ENCODE peak calls at places on chromosome 9, in five cellular contexts. Y is A549, R is gastrocnemius medialis, M is uterus, T is heart left ventricle. F is an unnamed sample. For H3K4me1 and H3K9me3, the result is how much of the 10 kb centered on the place peaks cover.

GRCh38 chr9:109098221-109098959 is 21.4 kb downstream of the TMEM245 start:
- DNase-seq in Y (no peak), R (peak), M (no peak), T (no peak), F (peak)

GRCh38 chr9:100865111-100865510 is 163.4 kb upstream of the PLPPR1 start:
- DNase-seq in Y (no peak), R (no peak), M (no peak), T (no peak), F (no peak)

GRCh38 chr9:73149371-73150067 is 2.1 kb upstream of the ANXA1 start:
- DNase-seq in Y (peak), R (no peak), M (no peak), T (no peak), F (peak)

GRCh38 chr9:107639426-107639825 is 149.9 kb upstream of the KLF4 start:
- DNase-seq in Y (no peak), R (no peak), M (no peak), T (no peak), F (peak)

GRCh38 chr9:130214921-130215320 is 42.7 kb downstream of the NCS1 start:
- DNase-seq in Y (no peak), R (no peak), M (no peak), T (no peak), F (no peak)

GRCh38 chr9:17799383-17799782 is 220.5 kb downstream of the SH3GL2 start:
- DNase-seq in Y (no peak), R (no peak), M (no peak), T (no peak), F (no peak)

GRCh38 chr9:25415723-25416122 is 262.5 kb downstream of the TUSC1 start:
- DNase-seq in Y (no peak), R (no peak), M (no peak), T (no peak), F (peak)

GRCh38 chr9:92654481-92655301 is 15.2 kb downstream of the IPPK start:
- DNase-seq in Y (no peak), R (peak), M (no peak), T (no peak), F (no peak)

GRCh38 chr9:83240671-83241070 is 177.7 kb upstream of the RASEF start:
- DNase-seq in Y (no peak), R (no peak), M (no peak), T (no peak), F (no peak)

GRCh38 chr9:131608469-131609115 is 63.3 kb downstream of the PRRT1B start:
- DNase-seq in Y (peak), R (peak), M (peak), T (peak), F (no peak)

GRCh38 chr9:75146229-75146628 is 57.9 kb downstream of the OSTF1 start:
- DNase-seq in Y (no peak), R (no peak), M (no peak), T (no peak), F (no peak)

GRCh38 chr9:84850830-84851372 is 181.4 kb downstream of the NTRK2 start:
- DNase-seq in Y (no peak), R (no peak), M (no peak), T (no peak), F (no peak)

GRCh38 chr9:29322240-29322639 is 1749.0 kb upstream of the C9orf72 start:
- DNase-seq in Y (no peak), R (no peak), M (no peak), T (no peak), F (no peak)

GRCh38 chr9:81868145-81868544 is 60.1 kb upstream of the SPATA31D4 start:
- DNase-seq in Y (no peak), R (no peak), M (no peak), T (no peak), F (no peak)

GRCh38 chr9:16069671-16070586 is 517.1 kb downstream of the CCDC171 start:
- DNase-seq in Y (no peak), R (no peak), M (no peak), T (no peak), F (no peak)

GRCh38 chr9:91037511-91038482 is 236.2 kb downstream of the SYK start:
- DNase-seq in Y (peak), R (no peak), M (peak), T (no peak), F (no peak)

GRCh38 chr9:5336683-5337082 is 3.0 kb downstream of the RLN1 start:
- DNase-seq in Y (no peak), R (no peak), M (no peak), T (no peak), F (no peak)

GRCh38 chr9:6567140-6567591 is 78.4 kb downstream of the GLDC start:
- DNase-seq in Y (peak), R (no peak), M (no peak), T (no peak), F (no peak)

GRCh38 chr9:130024597-130024994 is 18.4 kb downstream of the FNBP1 start:
- DNase-seq in Y (peak), R (no peak), M (no peak), T (no peak), F (no peak)

GRCh38 chr9:136974834-136975535 is 2.3 kb upstream of the PTGDS start:
- DNase-seq in Y (no peak), R (no peak), M (no peak), T (no peak), F (no peak)

GRCh38 chr9:120742951-120743416 is 28.7 kb upstream of the MEGF9 start:
- DNase-seq in Y (peak), R (no peak), M (no peak), T (no peak), F (peak)

GRCh38 chr9:26946753-26947727 is at the start of gene PLAA:
- DNase-seq in Y (peak), R (peak), M (peak), T (peak), F (peak)

GRCh38 chr9:7363777-7364477 is 435.7 kb downstream of the DMAC1 start:
- DNase-seq in Y (no peak), R (no peak), M (no peak), T (no peak), F (no peak)

GRCh38 chr9:136808075-136808780 is 480 bp downstream of the RABL6 start:
- DNase-seq in Y (no peak), R (no peak), M (no peak), T (no peak), F (no peak)

GRCh38 chr9:137696526-137696925 is 77.7 kb downstream of the EHMT1 start:
- DNase-seq in Y (no peak), R (no peak), M (no peak), T (no peak), F (no peak)

DNA sequence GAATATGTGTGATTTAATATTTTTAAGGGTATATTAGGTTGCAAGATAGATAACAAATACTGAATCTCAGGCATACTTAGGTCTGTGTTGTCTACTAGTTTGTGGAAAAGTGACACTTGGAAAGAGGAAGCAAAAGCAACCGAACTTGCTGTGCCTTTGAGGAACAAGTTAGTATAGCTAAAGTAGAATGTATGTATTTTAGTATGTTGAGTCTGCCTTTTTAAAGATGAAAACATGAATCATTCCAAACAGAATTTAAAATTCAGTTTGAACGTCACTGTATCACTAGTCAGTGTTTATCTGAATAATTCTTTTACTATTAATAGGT is 12.9 kb downstream of the TLE4 start:
- DNase-seq in Y (no peak), R (no peak), M (no peak), T (no peak), F (no peak)
- H3K4me3 ChIP-seq in Y (no peak), R (peak), M (no peak), T (no peak), F (no peak)

GRCh38 chr9:33151601-33152000 is 15.5 kb downstream of the B4GALT1 start:
- DNase-seq in Y (no peak), R (no peak), M (no peak), T (no peak), F (no peak)
- H3K4me1 ChIP-seq in Y (half or more), R (half or more), M (under half), T (half or more), F (under half)

GRCh38 chr9:135123145-135123544 is 35.7 kb downstream of the OLFM1 start:
- DNase-seq in Y (no peak), R (no peak), M (no peak), T (no peak), F (no peak)
- H3K9me3 ChIP-seq in Y (under half), R (under half), M (under half), T (under half), F (under half)

GRCh38 chr9:116815828-116816227 is 128.7 kb downstream of the TRIM32 start:
- DNase-seq in Y (no peak), R (no peak), M (no peak), T (no peak), F (no peak)
- H3K4me3 ChIP-seq in Y (no peak), R (no peak), M (no peak), T (no peak), F (no peak)

GRCh38 chr9:135567311-135567710 is 5.8 kb downstream of the PAEP start:
- DNase-seq in Y (no peak), R (no peak), M (no peak), T (no peak), F (no peak)

GRCh38 chr9:135563858-135564257 is 2.3 kb downstream of the PAEP start:
- DNase-seq in Y (no peak), R (no peak), M (no peak), T (no peak), F (no peak)

GRCh38 chr9:135566552-135566951 is 5.0 kb downstream of the PAEP start:
- DNase-seq in Y (no peak), R (no peak), M (no peak), T (no peak), F (no peak)

GRCh38 chr9:135565636-135566035 is 4.1 kb downstream of the PAEP start:
- DNase-seq in Y (no peak), R (no peak), M (no peak), T (no peak), F (no peak)

DNA sequence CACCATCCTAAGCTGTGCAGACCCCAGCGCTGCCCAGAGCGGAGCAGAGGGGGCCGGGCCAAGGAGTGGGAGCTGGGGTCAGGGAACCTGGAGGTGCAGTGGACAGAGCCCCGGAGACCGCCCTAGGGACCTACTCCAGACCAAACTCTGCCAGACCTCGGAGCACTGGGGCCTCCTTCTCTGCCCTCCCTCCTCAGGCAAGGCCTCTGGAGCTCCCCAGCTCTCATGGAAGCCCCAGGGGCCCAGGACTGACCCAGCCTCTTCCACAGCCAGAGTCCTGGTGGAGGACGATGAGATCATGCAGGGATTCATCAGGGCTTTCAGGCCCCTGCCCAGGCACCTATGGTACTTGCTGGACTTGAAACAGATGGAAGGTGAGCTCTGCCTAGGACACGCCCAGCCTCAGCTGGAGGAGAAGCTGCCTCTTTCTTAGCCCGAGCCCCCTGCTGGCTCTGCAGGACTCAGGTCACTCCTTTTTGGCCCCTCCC is 3.6 kb downstream of the PAEP start:
- DNase-seq in Y (no peak), R (no peak), M (no peak), T (no peak), F (no peak)
- H3K4me1 ChIP-seq in Y (under half), R (under half), M (under half), T (under half), F (under half)

DNA sequence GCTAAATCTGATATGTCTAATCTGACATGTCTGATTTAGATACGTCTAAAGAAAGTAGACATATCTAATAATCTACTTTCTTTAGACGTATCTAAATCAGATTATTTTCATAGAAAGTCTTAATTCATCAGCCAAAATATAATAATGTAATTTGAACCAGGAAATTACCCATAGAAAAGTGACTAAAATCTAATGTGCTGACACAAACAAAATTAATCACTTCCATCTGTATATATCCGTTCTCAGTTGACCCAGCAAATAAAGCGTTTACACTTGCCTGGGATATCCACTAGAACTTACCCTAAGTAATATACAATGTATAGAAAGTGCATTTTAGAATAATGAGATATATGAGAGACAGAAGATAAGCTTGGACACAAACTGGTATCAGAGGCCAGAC is 56.7 kb downstream of the TTLL11 start:
- DNase-seq in Y (no peak), R (no peak), M (no peak), T (no peak), F (no peak)
- H3K9me3 ChIP-seq in Y (under half), R (under half), M (under half), T (under half), F (under half)

GRCh38 chr9:134993416-134993815 is 75.7 kb upstream of the FCN1 start:
- DNase-seq in Y (no peak), R (no peak), M (no peak), T (no peak), F (no peak)
- H3K4me3 ChIP-seq in Y (no peak), R (no peak), M (no peak), T (no peak), F (no peak)

GRCh38 chr9:133129001-133129799 is 8.2 kb upstream of the RALGDS start:
- DNase-seq in Y (no peak), R (no peak), M (no peak), T (no peak), F (no peak)

GRCh38 chr9:133130721-133131244 is 9.7 kb upstream of the RALGDS start:
- DNase-seq in Y (no peak), R (no peak), M (no peak), T (no peak), F (no peak)

GRCh38 chr9:133132174-133132573 is 11.1 kb upstream of the RALGDS start:
- DNase-seq in Y (no peak), R (peak), M (no peak), T (no peak), F (no peak)

GRCh38 chr9:133133680-133134418 is 12.8 kb upstream of the RALGDS start:
- DNase-seq in Y (peak), R (peak), M (peak), T (peak), F (no peak)

DNA sequence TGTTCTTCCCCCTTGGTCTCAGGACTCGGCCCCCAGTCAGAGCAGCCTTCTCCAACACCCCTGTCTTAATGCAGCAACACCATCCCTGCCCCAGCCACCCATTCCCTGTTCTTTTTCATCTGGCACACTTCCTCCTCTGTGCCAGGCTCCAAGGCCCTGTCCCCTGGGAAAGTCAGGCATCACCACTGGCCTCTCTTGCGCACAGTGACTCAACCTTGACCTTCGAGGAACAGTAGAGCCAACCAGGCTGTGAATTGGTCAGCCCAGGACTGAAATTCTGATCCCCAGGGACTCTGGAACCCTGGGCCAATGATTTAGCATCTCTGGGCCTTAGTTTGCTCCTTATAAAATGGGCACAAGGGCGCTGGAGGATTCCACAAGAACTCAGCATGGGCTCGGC is 10.5 kb upstream of the RALGDS start:
- DNase-seq in Y (no peak), R (no peak), M (no peak), T (no peak), F (no peak)
- H3K4me1 ChIP-seq in Y (half or more), R (half or more), M (under half), T (half or more), F (under half)

GRCh38 chr9:96766199-96766598 is 11.7 kb downstream of the ZNF510 start:
- DNase-seq in Y (no peak), R (no peak), M (no peak), T (no peak), F (no peak)
- H3K9me3 ChIP-seq in Y (half or more), R (under half), M (half or more), T (under half), F (under half)